ENCODE peak calls at places on chromosome 22, in five cellular contexts. J is activated CD4-positive, alpha-beta T cell treated with anti-CD3 and anti-CD28 coated beads, Interleukin-2, amount 10 ng/mL, durations not matched to agents 7 days and 5 days; W is AG10803; M is HAP-1; T is HCT116. U is an unnamed sample.

GRCh38 chr22:19501897-19502447 is 22.2 kb downstream of the CLDN5 start:
- DNase-seq in M (no peak), W (no peak), T (no peak), J (no peak), U (no peak)

GRCh38 chr22:42425337-42425988 is 6.7 kb downstream of the NFAM1 start:
- DNase-seq in J (no peak), W (no peak), T (no peak), M (no peak), U (no peak)

GRCh38 chr22:22838148-22838786 is 49.3 kb upstream of the IGLL5 start:
- DNase-seq in J (no peak), M (no peak), W (no peak), T (no peak), U (no peak)

GRCh38 chr22:46007003-46007847 is 30.3 kb upstream of the WNT7B start:
- DNase-seq in W (peak), M (no peak), T (peak), J (no peak), U (peak)

GRCh38 chr22:25853902-25854301 is 111.9 kb downstream of the MYO18B start:
- DNase-seq in T (peak), W (no peak), M (no peak), J (no peak), U (no peak)

GRCh38 chr22:43867839-43868652 is 5.7 kb upstream of the SULT4A1 start:
- DNase-seq in J (peak), M (peak), T (no peak), W (peak), U (peak)

GRCh38 chr22:31829505-31829904 is 75.7 kb downstream of the DEPDC5 start:
- DNase-seq in W (peak), M (no peak), T (peak), J (no peak), U (peak)

GRCh38 chr22:44440224-44441160 is 57.5 kb downstream of the RTL6 start:
- DNase-seq in M (no peak), T (no peak), J (no peak), W (no peak), U (no peak)

GRCh38 chr22:41825376-41825775 is 7.5 kb upstream of the SREBF2 start:
- DNase-seq in T (no peak), J (no peak), M (no peak), W (no peak), U (peak)

GRCh38 chr22:46085831-46086576 is 64.3 kb upstream of the PPARA start:
- DNase-seq in J (no peak), M (no peak), W (peak), T (peak), U (no peak)

GRCh38 chr22:33666661-33667619 is 253.3 kb downstream of the LARGE1 start:
- DNase-seq in J (no peak), T (no peak), M (peak), W (no peak), U (no peak)

GRCh38 chr22:29879738-29880137 is 3.2 kb upstream of the MTMR3 start:
- DNase-seq in M (no peak), J (no peak), T (peak), W (no peak), U (no peak)

GRCh38 chr22:49470741-49471134 is 356.9 kb downstream of the BRD1 start:
- DNase-seq in J (no peak), T (no peak), M (no peak), W (no peak), U (no peak)

GRCh38 chr22:39598017-39598965 is 27.7 kb downstream of the CACNA1I start:
- DNase-seq in W (no peak), T (peak), M (peak), J (peak), U (no peak)

GRCh38 chr22:38704568-38705234 is 1.0 kb upstream of the GTPBP1 start:
- DNase-seq in M (peak), T (no peak), J (no peak), W (no peak), U (no peak)

GRCh38 chr22:44898236-44898635 is 111.6 kb downstream of the PHF21B start:
- DNase-seq in W (no peak), T (no peak), J (no peak), M (no peak), U (no peak)

GRCh38 chr22:19291218-19291579 is 320 bp downstream of the CLTCL1 start:
- DNase-seq in M (peak), T (no peak), J (peak), W (peak), U (peak)

GRCh38 chr22:23137905-23138520 is 3.8 kb downstream of the RSPH14 start:
- DNase-seq in J (peak), M (no peak), T (no peak), W (no peak), U (no peak)

GRCh38 chr22:18954333-18954732 is 18.2 kb upstream of the PRODH start:
- DNase-seq in M (peak), J (peak), T (no peak), W (peak), U (peak)

GRCh38 chr22:36184433-36185035 is 17.1 kb downstream of the APOL4 start:
- DNase-seq in J (no peak), T (no peak), W (peak), M (no peak), U (peak)

GRCh38 chr22:26295583-26296126 is 126.4 kb downstream of the SEZ6L start:
- DNase-seq in M (no peak), J (no peak), W (peak), T (no peak), U (peak)

GRCh38 chr22:23213581-23214341 is 33.5 kb downstream of the BCR start:
- DNase-seq in T (no peak), W (no peak), M (no peak), J (no peak), U (no peak)

GRCh38 chr22:44151661-44152060 is 29.1 kb upstream of the PARVG start:
- DNase-seq in M (no peak), T (no peak), W (peak), J (no peak), U (peak)

GRCh38 chr22:46727813-46728364 is 10.2 kb downstream of the CERK start:
- DNase-seq in J (no peak), W (no peak), M (no peak), T (no peak), U (no peak)

GRCh38 chr22:42461511-42461910 is 29.3 kb upstream of the NFAM1 start:
- DNase-seq in T (no peak), J (no peak), W (no peak), M (no peak), U (no peak)

GRCh38 chr22:17100621-17101020 is 15.8 kb downstream of the IL17RA start:
- DNase-seq in M (no peak), J (no peak), T (no peak), W (no peak), U (no peak)

GRCh38 chr22:27466229-27466628 is 335.3 kb downstream of the MN1 start:
- DNase-seq in W (peak), J (no peak), M (no peak), T (no peak), U (peak)

GRCh38 chr22:48476599-48476998 is 1351.1 kb downstream of the BRD1 start:
- DNase-seq in W (no peak), J (no peak), T (no peak), M (no peak), U (no peak)

GRCh38 chr22:20550851-20551744 is 43.7 kb downstream of the MED15 start:
- DNase-seq in W (peak), T (no peak), M (no peak), J (peak), U (peak)

GRCh38 chr22:20438678-20439492 is 1.3 kb upstream of the SCARF2 start:
- DNase-seq in W (no peak), T (no peak), J (no peak), M (no peak), U (peak)

GRCh38 chr22:27223317-27224177 is 566.2 kb downstream of the MIAT start:
- DNase-seq in W (peak), T (no peak), M (no peak), J (no peak), U (peak)

GRCh38 chr22:47558828-47559700 is 796.6 kb downstream of the TBC1D22A start:
- DNase-seq in M (no peak), W (no peak), T (no peak), J (no peak), U (no peak)

GRCh38 chr22:49569286-49570031 is 258.2 kb downstream of the BRD1 start:
- DNase-seq in M (peak), T (no peak), W (no peak), J (no peak), U (no peak)

GRCh38 chr22:27149886-27150529 is 492.6 kb downstream of the MIAT start:
- DNase-seq in M (no peak), J (no peak), W (peak), T (no peak), U (no peak)

GRCh38 chr22:20782601-20783299 is 8.8 kb downstream of the SERPIND1 start:
- DNase-seq in J (no peak), M (no peak), W (peak), T (no peak), U (no peak)

GRCh38 chr22:24140357-24140756 is 40.9 kb upstream of the SUSD2 start:
- DNase-seq in J (no peak), M (no peak), W (peak), T (no peak), U (no peak)

U was measured in adipocyte.